ENCODE peak calls at places on chromosomes 6 and 20, in five cellular contexts. Q is uterus, O is left lung, I is heart right ventricle, T is pancreas. W is an unnamed sample.

GRCh38 chr20:8309638-8310037 is 177.6 kb downstream of the PLCB1 start:
- DNase-seq in Q (no peak), O (no peak), I (no peak), T (no peak), W (no peak)

GRCh38 chr20:38589967-38590681 is 9.1 kb downstream of the ADIG start:
- DNase-seq in Q (no peak), O (no peak), I (no peak), T (no peak), W (no peak)

GRCh38 chr6:105900120-105900937 is 185.8 kb upstream of the PRDM1 start:
- DNase-seq in Q (no peak), O (no peak), I (no peak), T (no peak), W (no peak)

GRCh38 chr20:49397525-49397924 is 84.9 kb downstream of the KCNB1 start:
- DNase-seq in Q (no peak), O (no peak), I (no peak), T (no peak), W (no peak)

GRCh38 chr6:106125925-106126435 is 39.8 kb downstream of the PRDM1 start:
- DNase-seq in Q (no peak), O (no peak), I (no peak), T (no peak), W (no peak)

GRCh38 chr20:58154106-58154505 is 74.3 kb downstream of the ANKRD60 start:
- DNase-seq in Q (no peak), O (no peak), I (no peak), T (no peak), W (no peak)

GRCh38 chr6:159931112-159931511 is 37.8 kb upstream of the IGF2R start:
- DNase-seq in Q (no peak), O (no peak), I (no peak), T (no peak), W (no peak)

GRCh38 chr6:37276916-37277509 is 19.1 kb upstream of the TMEM217 start:
- DNase-seq in Q (no peak), O (no peak), I (no peak), T (no peak), W (no peak)

GRCh38 chr6:105459049-105459448 is 56.2 kb upstream of the PREP start:
- DNase-seq in Q (no peak), O (no peak), I (no peak), T (no peak), W (no peak)

GRCh38 chr6:13504611-13505344 is 17.4 kb upstream of the GFOD1 start:
- DNase-seq in Q (no peak), O (no peak), I (no peak), T (no peak), W (no peak)

DNA sequence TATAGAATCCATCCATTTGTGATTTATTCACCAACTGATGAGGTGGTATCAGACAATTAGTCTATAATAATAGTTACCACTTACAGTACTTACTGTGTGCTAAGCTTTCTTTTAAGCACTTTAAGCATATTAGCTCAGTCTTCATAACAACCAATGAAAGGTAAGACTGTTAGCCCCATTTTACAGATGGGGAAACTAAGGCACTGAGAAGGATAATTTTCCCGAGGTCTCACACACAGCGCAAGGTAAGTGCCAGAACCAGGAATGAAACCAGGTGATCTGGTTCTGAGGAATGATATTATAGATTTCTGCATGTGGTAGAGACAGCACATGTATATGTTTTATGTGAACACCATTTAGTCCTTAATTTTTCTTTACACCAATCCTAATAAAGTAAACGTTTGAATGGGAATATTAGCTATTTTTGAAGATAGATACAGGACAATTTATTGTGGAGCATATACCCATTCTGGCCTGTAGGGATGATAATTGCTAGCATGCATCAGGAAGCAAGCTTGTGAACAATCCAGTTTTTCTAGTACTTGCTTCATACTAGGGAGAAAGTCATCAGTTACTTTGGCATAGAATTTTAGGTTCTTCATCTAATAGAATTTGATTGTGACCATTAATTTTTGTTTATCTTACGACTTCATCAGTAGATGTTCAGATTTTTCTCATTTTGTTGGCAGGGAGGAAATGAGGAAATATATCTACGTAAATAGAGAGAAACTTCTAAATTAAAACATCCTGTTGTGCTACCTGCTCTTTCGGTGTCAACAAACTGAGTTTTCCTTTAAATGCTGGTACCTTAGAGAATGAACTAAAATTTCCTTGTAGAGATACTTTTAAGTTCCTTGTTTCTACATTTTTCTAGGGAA is 3.0 kb downstream of the YWHAB start:
- DNase-seq in Q (no peak), O (no peak), I (no peak), T (no peak), W (no peak)
- TF ChIP-seq CTCF in Q (no peak), O (peak), I (no peak), T (no peak), W (peak)

DNA sequence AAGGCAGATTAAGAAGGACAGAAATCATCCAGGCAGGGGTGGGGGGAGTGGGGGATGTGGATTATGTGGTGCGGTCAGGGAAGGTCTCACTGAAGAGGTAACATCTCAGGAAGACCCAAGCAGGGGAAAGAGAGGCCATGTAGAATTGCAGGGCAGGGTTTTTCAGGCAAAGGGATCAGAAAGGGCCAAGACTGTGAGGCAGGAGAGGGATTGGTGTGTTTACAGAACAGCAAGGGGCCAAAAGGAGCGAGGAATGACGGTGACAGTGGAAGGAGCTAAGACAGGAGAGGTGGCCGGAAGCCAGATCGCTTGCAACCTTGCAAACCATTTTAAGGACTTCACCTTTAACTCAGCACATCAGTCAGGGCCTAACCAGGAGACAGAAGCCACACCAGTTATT is 535.4 kb upstream of the JARID2 start:
- DNase-seq in Q (no peak), O (no peak), I (no peak), T (no peak), W (no peak)
- H3K27ac ChIP-seq in Q (no peak), O (peak), I (peak), T (no peak), W (no peak)

GRCh38 chr6:38432479-38432878 is 207.2 kb downstream of the BTBD9 start:
- DNase-seq in Q (no peak), O (no peak), I (no peak), T (no peak), W (no peak)
- TF ChIP-seq CTCF in Q (no peak), O (no peak), I (no peak), T (no peak), W (no peak)

GRCh38 chr6:39214846-39215639 is 14.2 kb downstream of the KCNK5 start:
- DNase-seq in Q (no peak), O (no peak), I (no peak), T (peak), W (no peak)
- H3K27ac ChIP-seq in Q (no peak), O (no peak), I (no peak), T (peak), W (no peak)

DNA sequence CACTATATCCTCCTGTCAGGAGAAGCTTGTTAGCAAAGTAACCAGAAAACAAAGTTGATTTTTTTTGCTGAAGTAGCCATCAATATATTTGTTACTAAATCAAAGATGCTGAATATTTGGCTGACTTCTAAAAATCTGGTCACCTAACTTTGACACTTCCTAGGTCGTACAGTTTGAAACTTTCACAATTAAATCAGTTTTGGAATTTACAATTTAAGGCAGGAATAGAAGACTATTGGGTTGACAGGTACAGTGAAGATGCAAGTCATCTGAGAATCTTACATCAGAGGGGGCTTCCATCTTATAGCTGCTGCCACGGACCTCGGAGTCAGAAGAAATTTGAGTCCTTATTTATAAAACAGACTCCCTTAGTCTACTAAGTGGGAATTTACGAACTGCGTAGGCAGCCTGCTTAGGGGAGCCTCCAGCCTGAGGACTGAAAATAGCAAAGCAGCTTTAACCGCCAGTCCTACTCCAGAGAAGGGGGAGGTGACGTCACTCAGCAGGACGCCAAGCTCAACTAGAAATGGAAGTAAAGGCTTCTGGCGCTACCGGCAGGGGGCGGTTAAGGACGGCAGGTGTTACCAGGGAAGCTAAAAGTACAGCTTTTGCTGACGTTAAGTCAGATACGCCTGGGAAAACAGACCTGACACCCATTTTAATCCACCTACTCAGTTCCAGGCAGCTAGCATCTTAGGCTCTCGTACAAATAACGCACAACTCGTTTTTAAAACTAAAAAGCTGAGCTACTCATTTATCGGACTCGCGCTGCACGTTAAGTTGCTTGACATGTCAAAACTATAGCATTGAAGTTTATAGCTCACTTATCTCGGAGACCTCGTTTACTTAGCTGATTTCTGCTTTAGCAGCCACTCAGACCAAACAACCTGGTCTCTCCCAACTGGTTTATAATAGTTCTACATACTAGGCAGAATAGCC is 61.1 kb upstream of the HFE start:
- DNase-seq in Q (peak), O (peak), I (peak), T (peak), W (peak)
- TF ChIP-seq CTCF in Q (peak), O (peak), I (peak), T (peak), W (peak)

GRCh38 chr20:14191559-14191958 is 145.9 kb downstream of the FLRT3 start:
- DNase-seq in Q (no peak), O (no peak), I (no peak), T (no peak), W (no peak)
- H3K27ac ChIP-seq in Q (no peak), O (no peak), I (no peak), T (no peak), W (no peak)

DNA sequence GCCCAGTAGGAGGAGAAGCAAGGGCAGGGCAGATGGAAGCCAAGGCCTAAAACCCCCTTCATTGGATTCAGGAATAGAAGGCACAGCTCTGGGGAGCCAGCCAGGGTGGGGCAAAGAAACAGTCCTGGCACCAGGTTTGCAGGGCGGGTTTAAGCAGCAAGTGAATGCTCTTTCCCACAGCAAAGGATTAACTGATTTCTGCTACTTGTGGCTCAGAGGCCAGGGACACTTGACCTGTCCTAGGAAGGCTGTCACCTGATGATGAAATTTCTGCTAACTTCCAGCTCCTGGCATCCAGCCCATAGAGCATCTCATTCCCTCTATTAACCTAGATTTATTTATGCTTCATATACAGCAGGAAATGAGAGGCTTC is 40.8 kb upstream of the CST5 start:
- DNase-seq in Q (no peak), O (no peak), I (no peak), T (no peak), W (no peak)
- TF ChIP-seq CTCF in Q (no peak), O (no peak), I (no peak), T (no peak), W (no peak)

GRCh38 chr6:158015188-158015506 is 33.5 kb downstream of the SYNJ2 start:
- DNase-seq in Q (no peak), O (no peak), I (no peak), T (no peak), W (no peak)
- H3K27ac ChIP-seq in Q (no peak), O (no peak), I (no peak), T (no peak), W (no peak)

GRCh38 chr6:79544939-79545450 is 7.8 kb upstream of the LCA5 start:
- DNase-seq in Q (peak), O (peak), I (peak), T (peak), W (no peak)
- TF ChIP-seq CTCF in Q (peak), O (peak), I (peak), T (no peak), W (no peak)

GRCh38 chr6:41428402-41428994 is 93.1 kb downstream of the NCR2 start:
- DNase-seq in Q (peak), O (peak), I (peak), T (no peak), W (no peak)

GRCh38 chr6:41430875-41431274 is 95.5 kb downstream of the NCR2 start:
- DNase-seq in Q (no peak), O (no peak), I (no peak), T (no peak), W (no peak)

GRCh38 chr6:41428995-41429417 is 93.6 kb downstream of the NCR2 start:
- DNase-seq in Q (peak), O (peak), I (peak), T (no peak), W (no peak)

GRCh38 chr6:41427642-41428401 is 92.4 kb downstream of the NCR2 start:
- DNase-seq in Q (peak), O (peak), I (peak), T (peak), W (no peak)

DNA sequence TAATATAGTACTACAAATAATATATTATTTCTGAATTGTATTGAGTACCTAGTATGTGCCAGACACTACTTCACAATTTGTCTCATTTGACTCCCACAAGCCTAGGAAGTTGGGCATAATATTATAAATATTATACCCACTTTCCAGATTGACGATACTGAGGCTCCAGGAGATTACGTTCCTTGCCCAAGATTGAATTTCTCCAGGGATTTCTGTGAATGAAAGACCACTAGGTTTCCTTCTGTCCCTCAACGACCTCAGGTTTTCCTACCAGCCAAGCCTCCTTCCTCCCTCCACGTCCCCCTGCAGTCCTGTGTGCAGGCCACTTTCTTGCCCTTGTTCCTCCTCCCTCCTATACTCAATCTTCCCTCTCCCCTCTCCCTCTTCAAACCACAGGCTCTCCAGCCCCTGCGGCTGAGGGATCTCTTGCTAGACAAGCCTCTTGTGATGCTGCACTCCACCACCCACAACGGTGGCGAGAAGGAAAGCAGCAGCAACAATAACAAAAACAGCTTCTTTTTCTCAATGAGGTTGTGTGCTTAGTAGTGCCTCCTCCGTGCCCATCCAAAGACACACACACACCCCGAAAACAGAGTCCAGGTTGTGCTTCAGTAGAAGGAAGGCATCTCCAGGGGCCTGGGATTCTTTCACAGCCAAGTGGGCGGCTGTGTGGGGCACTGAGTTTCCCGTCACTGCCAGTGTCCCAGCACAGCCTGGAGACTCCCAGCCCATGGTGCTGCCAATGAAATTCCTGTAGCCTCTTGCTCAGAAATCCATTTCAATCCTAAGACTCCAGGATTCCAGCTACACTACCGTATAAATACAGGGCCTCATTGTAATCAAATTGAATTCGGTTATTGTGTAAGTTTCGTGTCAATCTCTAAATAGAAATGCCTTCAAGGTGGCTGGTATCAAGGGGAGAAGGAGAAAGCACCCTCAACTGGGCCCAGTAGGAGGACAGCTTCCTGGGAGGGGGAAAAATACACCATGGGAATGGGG is 94.4 kb downstream of the NCR2 start:
- DNase-seq in Q (no peak), O (no peak), I (no peak), T (no peak), W (no peak)
- H3K27ac ChIP-seq in Q (peak), O (no peak), I (no peak), T (no peak), W (no peak)